ENCODE peak calls at places on chromosomes 3 and 15, in nine cellular contexts. J is GM23338, D is NB4, A is fibroblast of pulmonary artery, Q is IMR-90, R is neural progenitor cell, Y is dorsolateral prefrontal cortex, U is PC-9, T is brain microvascular endothelial cell. M is an unnamed sample.

GRCh38 chr15:90287096-90287495 is 21.6 kb downstream of the NGRN start:
- DNase-seq in D (no peak), J (peak; percentile 72), Y (no peak), R (no peak), A (no peak), Q (no peak), T (no peak), U (no peak), M (no peak)

GRCh38 chr3:125460233-125460632 is 59.8 kb downstream of the SNX4 start:
- DNase-seq in A (no peak), U (no peak), D (no peak), T (no peak), Q (no peak), Y (no peak), R (no peak), J (no peak), M (no peak)

GRCh38 chr3:145939431-145939830 is 221.6 kb downstream of the PLOD2 start:
- DNase-seq in U (no peak), J (no peak), A (no peak), Q (no peak), Y (no peak), T (no peak), R (no peak), D (no peak), M (peak; percentile 62)

GRCh38 chr15:81497226-81497625 is 123.2 kb upstream of the TMC3 start:
- DNase-seq in Y (no peak), D (no peak), T (no peak), A (no peak), U (no peak), J (no peak), R (no peak), Q (no peak), M (no peak)

GRCh38 chr3:39415983-39416382 is 9.5 kb downstream of the RPSA start:
- DNase-seq in D (peak; percentile 26), Y (no peak), R (no peak), A (no peak), Q (no peak), T (no peak), J (no peak), U (peak; percentile 15), M (no peak)

GRCh38 chr3:53072653-53073552 is 27.0 kb upstream of the SFMBT1 start:
- DNase-seq in D (peak; percentile 91), R (peak; percentile 93), J (peak; percentile 95), T (peak; percentile 69), Y (peak; percentile 73), U (peak; percentile 80), Q (peak; percentile 63), A (peak; percentile 76), M (peak; percentile 83)

GRCh38 chr15:95557226-95558046 is 773.1 kb upstream of the NR2F2 start:
- DNase-seq in U (peak; percentile 32), R (no peak), D (peak; percentile 63), Q (peak; percentile 95), Y (no peak), T (peak; percentile 92), J (no peak), A (peak; percentile 96), M (peak; percentile 92)

GRCh38 chr15:40282870-40283614 is at the start of gene ANKRD63:
- DNase-seq in R (peak; percentile 61), D (peak; percentile 80), A (no peak), Y (no peak), T (no peak), J (peak; percentile 48), U (no peak), Q (no peak), M (no peak)

GRCh38 chr3:30493912-30494311 is 112.5 kb upstream of the TGFBR2 start:
- DNase-seq in R (no peak), U (no peak), A (peak; percentile 79), D (no peak), Q (peak; percentile 77), Y (no peak), J (no peak), T (no peak), M (peak; percentile 35)

GRCh38 chr3:197174927-197175326 is 123.5 kb downstream of the DLG1 start:
- DNase-seq in Y (no peak), J (peak; percentile 23), A (no peak), Q (no peak), T (no peak), R (no peak), U (no peak), D (no peak), M (no peak)

GRCh38 chr3:105539897-105540296 is 173.2 kb downstream of the ALCAM start:
- DNase-seq in T (no peak), J (no peak), Y (no peak), U (no peak), A (no peak), R (no peak), Q (no peak), D (no peak), M (no peak)

GRCh38 chr3:164416491-164417222 is 661.6 kb downstream of the SI start:
- DNase-seq in U (no peak), D (no peak), R (no peak), A (no peak), Y (no peak), T (peak; percentile 1), J (peak; percentile 4), Q (no peak), M (no peak)

GRCh38 chr15:85402195-85402921 is 22.0 kb downstream of the AKAP13 start:
- DNase-seq in R (no peak), D (no peak), T (peak; percentile 76), J (no peak), Y (no peak), A (peak; percentile 34), Q (peak; percentile 92), U (no peak), M (no peak)

GRCh38 chr3:49359623-49360022 is 1.5 kb upstream of the GPX1 start:
- DNase-seq in D (peak; percentile 34), J (no peak), Y (no peak), A (no peak), U (no peak), R (no peak), T (no peak), Q (peak; percentile 56), M (peak; percentile 47)

GRCh38 chr3:193711165-193711485 is 118.1 kb downstream of the OPA1 start:
- DNase-seq in D (no peak), Y (no peak), U (no peak), A (no peak), J (peak; percentile 32), Q (no peak), T (no peak), R (peak; percentile 96), M (no peak)

GRCh38 chr15:41789237-41789636 is 15.0 kb downstream of the MAPKBP1 start:
- DNase-seq in Q (no peak), A (no peak), D (no peak), J (no peak), Y (no peak), R (no peak), T (no peak), U (no peak), M (no peak)

GRCh38 chr3:33718595-33718907 is 497 bp upstream of the CLASP2 start:
- DNase-seq in U (no peak), Y (no peak), D (no peak), T (no peak), J (no peak), A (no peak), R (no peak), Q (no peak), M (no peak)

GRCh38 chr3:72238341-72238740 is 453.4 kb upstream of the PROK2 start:
- DNase-seq in J (no peak), D (no peak), Y (no peak), R (no peak), Q (no peak), U (no peak), A (no peak), T (no peak), M (no peak)

DNA sequence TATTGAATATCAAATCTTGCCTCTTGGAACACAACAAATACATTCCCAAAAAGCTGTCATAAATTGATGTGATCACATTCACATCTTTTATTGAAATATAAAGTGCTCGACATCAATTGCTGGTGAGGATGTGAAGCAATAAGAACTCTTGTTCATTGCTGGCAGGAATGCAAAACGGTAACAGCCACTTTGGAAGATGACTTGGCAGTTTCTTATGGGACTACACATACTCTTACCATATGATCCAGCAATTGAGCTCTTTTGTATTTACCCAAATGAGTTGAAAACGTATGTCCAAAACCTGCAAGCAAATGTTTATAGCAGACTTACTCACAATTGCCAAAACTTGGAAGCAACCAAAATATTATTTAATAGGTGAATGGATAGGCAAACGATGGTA is 235.0 kb downstream of the CACNA2D3 start:
- DNase-seq in R (no peak), A (peak; percentile 17), J (no peak), U (no peak), Y (no peak), Q (no peak), D (no peak), T (no peak), M (no peak)
- H3K4me3 ChIP-seq in R (no peak overlapping the region), A (no peak overlapping the region), J (no peak overlapping the region), U (no peak overlapping the region), Y (no peak overlapping the region), Q (no peak overlapping the region), D (no peak overlapping the region), T (no peak overlapping the region), M (no peak overlapping the region)

DNA sequence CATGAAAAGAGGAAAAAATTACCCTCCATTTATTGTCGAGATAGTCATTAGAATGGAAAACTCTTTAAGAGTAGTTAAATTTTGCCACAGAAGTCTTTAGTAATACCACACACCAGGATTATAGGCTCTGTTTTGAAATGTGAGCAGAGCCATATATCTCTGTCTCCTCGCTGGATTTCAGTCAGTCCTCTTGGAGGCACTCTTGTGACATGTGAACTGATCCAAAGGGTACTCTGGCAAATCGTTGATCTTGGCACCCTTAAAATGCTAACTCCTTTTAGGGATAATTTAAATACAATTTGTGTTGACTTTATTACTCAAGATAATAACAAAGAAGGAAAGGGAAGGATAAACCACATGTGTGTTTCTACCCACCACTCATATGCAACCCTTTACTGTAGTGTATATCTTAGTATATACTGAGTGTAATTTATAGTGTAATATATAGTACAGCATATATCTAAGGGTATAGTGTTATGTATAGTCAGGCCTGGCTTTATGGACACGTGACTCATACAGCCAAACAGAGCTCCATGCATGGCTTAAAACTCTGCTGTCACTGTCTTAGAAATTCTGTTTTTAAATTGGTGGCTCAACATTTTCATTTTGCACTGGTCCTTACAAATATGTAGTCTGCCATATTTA is 12.3 kb upstream of the KPNA4 start:
- DNase-seq in T (peak; percentile 40), D (no peak), U (no peak), A (peak; percentile 34), J (peak; percentile 37), Y (no peak), Q (peak; percentile 21), R (peak; percentile 42), M (peak; percentile 50)
- TF ChIP-seq CTCF in T (peak; percentile 60), D (no peak), U (peak; percentile 44), A (peak; percentile 16), J (peak; percentile 70), Y (no peak), Q (peak; percentile 12), R (peak; percentile 61), M (peak; percentile 53)

DNA sequence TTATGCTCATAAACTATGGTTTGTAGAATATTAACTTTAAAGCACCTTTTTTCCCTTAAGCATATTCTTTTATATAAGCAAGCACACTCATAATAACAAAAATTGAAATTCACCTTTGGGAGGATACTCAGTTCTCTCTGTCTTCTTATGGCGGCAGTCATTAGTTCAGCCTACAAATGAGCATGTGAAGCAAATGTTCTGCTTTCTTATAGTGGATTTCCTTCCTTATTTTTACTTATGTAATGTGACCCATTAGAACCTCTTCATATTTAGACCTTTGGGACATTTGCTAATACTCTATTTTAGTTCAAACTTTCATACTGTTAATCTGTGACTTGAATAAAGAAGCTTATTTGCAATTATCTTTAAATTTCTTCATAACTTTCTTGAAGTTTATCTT is at the start of gene P2RY13:
- DNase-seq in D (no peak), T (no peak), R (no peak), U (no peak), Y (no peak), Q (no peak), A (no peak), J (no peak), M (no peak)
- H3K4me3 ChIP-seq in D (no peak within 1 kb of the TSS), T (no peak within 1 kb of the TSS), R (no peak within 1 kb of the TSS), U (peak within 1 kb of the TSS; percentile 16), Y (no peak within 1 kb of the TSS), Q (no peak within 1 kb of the TSS), A (no peak within 1 kb of the TSS), J (no peak within 1 kb of the TSS), M (peak within 1 kb of the TSS; percentile 20)

GRCh38 chr3:188687389-188687788 is 484.4 kb upstream of the TPRG1 start:
- DNase-seq in U (no peak), J (peak; percentile 50), Y (no peak), D (no peak), T (peak; percentile 62), A (peak; percentile 59), Q (peak; percentile 86), R (peak; percentile 29), M (peak; percentile 50)
- TF ChIP-seq CTCF in U (peak; percentile 45), J (peak; percentile 57), Y (no peak), D (no peak), T (peak; percentile 74), A (peak; percentile 20), Q (peak; percentile 43), R (peak; percentile 35), M (peak; percentile 20)

M was measured in epithelial cell of esophagus.